ENCODE peak calls at places on chromosomes 16 and 17, in nine cellular contexts. N, H, C, Z, K, O, G, J and R are unnamed samples.

GRCh38 chr16:67719778-67720144 is 645 bp upstream of the GFOD2 start:
- DNase-seq in C (no peak), H (no peak), Z (peak), G (no peak), O (peak), J (peak), N (no peak), K (peak), R (no peak)

GRCh38 chr16:20383106-20384029 is 21.2 kb downstream of the PDILT start:
- DNase-seq in G (peak), C (peak), N (no peak), K (peak), O (peak), J (peak), H (peak), Z (peak), R (no peak)

GRCh38 chr17:82696916-82697807 is 1.3 kb downstream of the RAB40B start:
- DNase-seq in C (peak), O (no peak), G (peak), Z (no peak), J (no peak), N (no peak), H (no peak), K (peak), R (no peak)

GRCh38 chr16:79589495-79590134 is 10.9 kb downstream of the MAF start:
- DNase-seq in G (peak), K (peak), C (no peak), Z (no peak), N (no peak), J (no peak), H (no peak), O (no peak), R (no peak)

GRCh38 chr16:2745116-2745890 is 7.1 kb upstream of the SRRM2 start:
- DNase-seq in C (no peak), H (no peak), K (no peak), O (no peak), N (no peak), Z (no peak), G (no peak), J (no peak), R (no peak)

GRCh38 chr16:17368511-17368910 is 102.2 kb downstream of the XYLT1 start:
- DNase-seq in O (no peak), H (no peak), G (no peak), Z (no peak), J (no peak), K (no peak), C (no peak), N (no peak), R (no peak)

GRCh38 chr17:75099881-75100595 is 9.7 kb upstream of the ARMC7 start:
- DNase-seq in N (no peak), H (no peak), O (no peak), J (no peak), C (no peak), Z (no peak), G (no peak), K (no peak), R (no peak)

GRCh38 chr17:38579934-38580333 is 25.8 kb downstream of the SRCIN1 start:
- DNase-seq in Z (no peak), G (peak), N (no peak), H (no peak), O (no peak), C (peak), K (no peak), J (peak), R (no peak)

GRCh38 chr17:50057521-50057991 is 1.6 kb downstream of the ITGA3 start:
- DNase-seq in Z (no peak), N (no peak), J (no peak), K (no peak), C (peak), H (no peak), O (peak), G (no peak), R (no peak)

GRCh38 chr17:45310380-45311324 is 6.2 kb downstream of the MAP3K14 start:
- DNase-seq in J (no peak), N (no peak), H (no peak), K (no peak), G (no peak), Z (no peak), C (peak), O (peak), R (no peak)

GRCh38 chr17:20087538-20088250 is 78.5 kb downstream of the SPECC1 start:
- DNase-seq in H (no peak), N (no peak), C (no peak), J (no peak), K (no peak), O (no peak), G (no peak), Z (no peak), R (no peak)

DNA sequence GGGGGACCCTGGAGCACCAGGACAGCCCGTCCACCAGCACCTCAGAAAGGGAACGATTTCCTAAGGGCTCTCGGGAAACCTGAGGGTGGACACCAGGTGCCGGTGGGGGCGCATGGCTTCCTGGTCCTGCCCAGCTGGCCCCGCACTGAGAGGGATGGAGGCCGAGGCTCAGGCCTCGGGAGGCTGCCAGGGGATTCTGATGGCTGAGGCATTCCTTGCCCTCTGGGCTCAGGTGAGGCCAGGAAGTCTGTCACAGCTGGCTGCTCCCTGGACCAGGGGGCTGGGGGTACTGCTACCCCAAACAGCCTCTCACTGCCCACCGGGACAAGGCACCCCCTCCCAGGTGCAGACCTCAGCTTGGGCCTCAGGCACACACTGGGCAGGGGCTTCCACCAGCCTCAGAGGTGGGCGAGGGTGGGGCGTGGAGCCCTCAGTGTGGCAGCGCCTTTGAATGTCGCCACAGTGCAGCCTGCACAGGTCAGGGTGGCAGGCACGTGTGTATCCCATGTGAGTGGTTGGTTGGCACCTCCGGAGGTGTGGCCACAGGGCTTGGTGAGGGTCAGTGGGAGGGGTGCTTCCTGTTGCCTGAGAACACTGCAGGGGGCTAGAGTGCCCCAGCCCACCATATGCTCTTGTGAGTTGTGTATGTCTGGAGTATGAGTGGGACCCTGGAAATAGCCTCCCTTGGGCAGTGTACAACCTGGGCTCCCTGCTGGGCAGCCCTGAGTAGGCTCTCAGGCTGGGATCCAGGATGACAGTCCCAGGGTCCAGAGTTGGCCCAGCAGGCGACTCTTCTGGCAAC is 3.9 kb upstream of the FSCN2 start:
- DNase-seq in K (no peak), G (no peak), O (no peak), N (no peak), Z (no peak), J (no peak), C (no peak), H (no peak), R (no peak)
- TF ChIP-seq EP300 in K (no peak), G (no peak), O (no peak), N (no peak), Z (no peak), J (no peak), C (no peak), H (no peak), R (no peak)

GRCh38 chr17:79023886-79024771 is at the start of gene C1QTNF1:
- DNase-seq in J (peak), O (peak), K (peak), H (peak), G (peak), N (no peak), Z (no peak), C (peak), R (no peak)
- TF ChIP-seq EP300 in J (no peak), O (no peak), K (no peak), H (no peak), G (no peak), N (no peak), Z (no peak), C (no peak), R (no peak)

DNA sequence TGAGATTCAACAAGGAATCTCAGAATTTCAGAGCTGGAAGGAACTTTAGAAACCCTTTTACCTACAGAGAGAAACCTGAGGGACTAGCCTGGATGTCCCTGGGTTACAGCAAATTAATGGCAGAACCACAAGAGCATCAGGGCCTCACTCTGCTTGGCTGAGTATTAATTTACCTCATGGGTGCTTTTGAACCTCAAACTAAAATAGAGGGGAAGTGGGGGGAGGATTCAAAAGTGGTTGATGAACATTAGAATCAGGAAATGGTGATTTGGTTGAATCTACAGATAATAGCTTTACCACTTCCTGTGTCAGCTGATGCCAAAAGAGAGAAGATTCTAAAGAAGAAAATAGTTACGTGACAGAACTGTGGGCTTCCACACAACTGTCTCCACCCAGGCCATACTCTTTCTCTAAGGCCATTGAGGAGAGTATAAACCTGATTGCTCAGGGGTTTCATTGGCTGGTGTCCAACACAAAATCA is 11.3 kb upstream of the SKAP1 start:
- DNase-seq in H (no peak), N (peak), O (no peak), G (no peak), J (no peak), C (no peak), K (no peak), Z (no peak), R (no peak)
- TF ChIP-seq EP300 in H (no peak), N (peak), O (no peak), G (no peak), J (no peak), C (no peak), K (no peak), Z (no peak), R (no peak)

DNA sequence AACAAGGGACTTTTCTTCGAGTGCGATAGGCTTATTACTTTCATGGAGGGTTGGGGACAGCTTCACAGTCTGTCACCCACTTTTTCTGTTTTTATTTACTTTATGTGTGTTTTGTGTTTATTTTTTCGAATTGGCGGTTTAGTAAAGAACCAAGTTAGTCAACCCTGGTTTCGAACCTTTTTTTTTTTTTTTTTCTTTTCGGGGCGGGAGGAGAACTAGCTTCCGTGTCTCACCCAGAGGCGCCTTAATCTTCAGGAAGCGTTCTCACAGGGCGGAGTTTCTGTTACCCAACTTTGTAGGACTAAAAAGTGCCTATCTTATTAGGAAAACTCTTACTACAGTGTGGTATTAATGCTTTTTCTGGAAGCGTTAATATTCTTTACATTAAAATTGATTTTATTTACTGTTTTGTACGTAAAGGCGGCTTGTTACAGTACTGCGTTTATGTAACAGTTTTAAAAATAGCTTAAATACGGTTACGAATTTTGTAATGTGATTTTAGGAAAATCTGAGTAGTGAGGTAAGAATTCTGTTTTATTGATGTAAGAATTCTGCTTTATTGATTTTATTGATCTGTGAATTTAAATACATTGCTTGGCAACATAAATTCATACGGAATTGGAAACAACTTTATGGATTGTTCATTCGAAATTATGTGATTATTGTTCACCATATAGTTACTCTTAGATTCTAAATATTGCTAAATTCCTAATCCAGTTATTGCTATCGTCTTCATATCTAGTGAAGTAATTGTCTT is 883 bp downstream of the ZNF207 start:
- DNase-seq in K (no peak), H (no peak), J (no peak), N (no peak), O (peak), Z (peak), C (peak), G (no peak), R (no peak)
- TF ChIP-seq EP300 in K (no peak), H (no peak), J (no peak), N (no peak), O (no peak), Z (no peak), C (no peak), G (no peak), R (no peak)